ENCODE peak calls at places on chromosome 5, in nine cellular contexts. One of them, this sample, is unnamed.

GRCh38 chr5:43152946-43153345 is 32.2 kb downstream of the ZNF131 start:
- DNase-seq in GM12878: no peak
- DNase-seq in H1: no peak
- DNase-seq in prostate gland: no peak
- DNase-seq in A549: no peak
- DNase-seq in testis: no peak
- DNase-seq in suprapubic skin: no peak
- DNase-seq in IMR-90: peak; percentile 76
- DNase-seq in Peyer's patch: no peak
- DNase-seq in this sample: no peak

GRCh38 chr5:145991044-145991575 is 54.7 kb downstream of the SH3RF2 start:
- DNase-seq in GM12878: no peak
- DNase-seq in H1: no peak
- DNase-seq in prostate gland: no peak
- DNase-seq in A549: no peak
- DNase-seq in testis: no peak
- DNase-seq in suprapubic skin: no peak
- DNase-seq in IMR-90: peak; percentile 68
- DNase-seq in Peyer's patch: no peak
- DNase-seq in this sample: no peak

GRCh38 chr5:84384604-84385575 is at the start of gene EDIL3:
- DNase-seq in GM12878: no peak
- DNase-seq in H1: peak; percentile 82
- DNase-seq in prostate gland: no peak
- DNase-seq in A549: no peak
- DNase-seq in testis: peak; percentile 47
- DNase-seq in suprapubic skin: no peak
- DNase-seq in IMR-90: peak; percentile 59
- DNase-seq in Peyer's patch: peak; percentile 45
- DNase-seq in this sample: no peak

GRCh38 chr5:150256416-150257064 is 33.0 kb downstream of the CAMK2A start:
- DNase-seq in GM12878: no peak
- DNase-seq in H1: peak; percentile 64
- DNase-seq in prostate gland: no peak
- DNase-seq in A549: peak; percentile 32
- DNase-seq in testis: no peak
- DNase-seq in suprapubic skin: no peak
- DNase-seq in IMR-90: no peak
- DNase-seq in Peyer's patch: no peak
- DNase-seq in this sample: no peak

GRCh38 chr5:174355208-174355612 is 309.7 kb downstream of the NSG2 start:
- DNase-seq in GM12878: no peak
- DNase-seq in H1: no peak
- DNase-seq in prostate gland: no peak
- DNase-seq in A549: no peak
- DNase-seq in testis: no peak
- DNase-seq in suprapubic skin: no peak
- DNase-seq in IMR-90: peak; percentile 66
- DNase-seq in Peyer's patch: no peak
- DNase-seq in this sample: no peak

GRCh38 chr5:68533051-68533450 is 317.5 kb downstream of the PIK3R1 start:
- DNase-seq in GM12878: no peak
- DNase-seq in H1: no peak
- DNase-seq in prostate gland: no peak
- DNase-seq in A549: no peak
- DNase-seq in testis: no peak
- DNase-seq in suprapubic skin: no peak
- DNase-seq in IMR-90: no peak
- DNase-seq in Peyer's patch: no peak
- DNase-seq in this sample: no peak

GRCh38 chr5:23330726-23331125 is 176.7 kb upstream of the PRDM9 start:
- DNase-seq in GM12878: no peak
- DNase-seq in H1: no peak
- DNase-seq in prostate gland: no peak
- DNase-seq in A549: no peak
- DNase-seq in testis: no peak
- DNase-seq in suprapubic skin: no peak
- DNase-seq in IMR-90: no peak
- DNase-seq in Peyer's patch: no peak
- DNase-seq in this sample: no peak

GRCh38 chr5:95768731-95769130 is 37.6 kb downstream of the RHOBTB3 start:
- DNase-seq in GM12878: no peak
- DNase-seq in H1: no peak
- DNase-seq in prostate gland: no peak
- DNase-seq in A549: no peak
- DNase-seq in testis: peak; percentile 40
- DNase-seq in suprapubic skin: no peak
- DNase-seq in IMR-90: no peak
- DNase-seq in Peyer's patch: no peak
- DNase-seq in this sample: no peak

GRCh38 chr5:11595045-11595444 is 309.2 kb downstream of the CTNND2 start:
- DNase-seq in GM12878: no peak
- DNase-seq in H1: no peak
- DNase-seq in prostate gland: no peak
- DNase-seq in A549: no peak
- DNase-seq in testis: no peak
- DNase-seq in suprapubic skin: no peak
- DNase-seq in IMR-90: no peak
- DNase-seq in Peyer's patch: no peak
- DNase-seq in this sample: no peak

GRCh38 chr5:6869677-6870076 is 156.4 kb downstream of the TENT4A start:
- DNase-seq in GM12878: no peak
- DNase-seq in H1: no peak
- DNase-seq in prostate gland: no peak
- DNase-seq in A549: no peak
- DNase-seq in testis: no peak
- DNase-seq in suprapubic skin: no peak
- DNase-seq in IMR-90: no peak
- DNase-seq in Peyer's patch: no peak
- DNase-seq in this sample: no peak

GRCh38 chr5:1090538-1090937 is 21.3 kb downstream of the SLC12A7 start:
- DNase-seq in GM12878: no peak
- DNase-seq in H1: no peak
- DNase-seq in prostate gland: no peak
- DNase-seq in A549: no peak
- DNase-seq in testis: peak; percentile 82
- DNase-seq in suprapubic skin: no peak
- DNase-seq in IMR-90: peak; percentile 21
- DNase-seq in Peyer's patch: no peak
- DNase-seq in this sample: no peak

GRCh38 chr5:7868427-7868772 is 431 bp downstream of the FASTKD3 start:
- DNase-seq in GM12878: no peak
- DNase-seq in H1: no peak
- DNase-seq in prostate gland: no peak
- DNase-seq in A549: no peak
- DNase-seq in testis: no peak
- DNase-seq in suprapubic skin: no peak
- DNase-seq in IMR-90: no peak
- DNase-seq in Peyer's patch: no peak
- DNase-seq in this sample: no peak

GRCh38 chr5:35305336-35306020 is 75.2 kb upstream of the PRLR start:
- DNase-seq in GM12878: no peak
- DNase-seq in H1: no peak
- DNase-seq in prostate gland: no peak
- DNase-seq in A549: no peak
- DNase-seq in testis: no peak
- DNase-seq in suprapubic skin: no peak
- DNase-seq in IMR-90: no peak
- DNase-seq in Peyer's patch: no peak
- DNase-seq in this sample: no peak

GRCh38 chr5:74919487-74919886 is 53.3 kb upstream of the FAM169A start:
- DNase-seq in GM12878: no peak
- DNase-seq in H1: no peak
- DNase-seq in prostate gland: peak; percentile 12
- DNase-seq in A549: peak; percentile 51
- DNase-seq in testis: no peak
- DNase-seq in suprapubic skin: no peak
- DNase-seq in IMR-90: peak; percentile 70
- DNase-seq in Peyer's patch: no peak
- DNase-seq in this sample: no peak

GRCh38 chr5:149549461-149550266 is 1.6 kb downstream of the CSNK1A1 start:
- DNase-seq in GM12878: peak; percentile 32
- DNase-seq in H1: no peak
- DNase-seq in prostate gland: no peak
- DNase-seq in A549: peak; percentile 35
- DNase-seq in testis: peak; percentile 41
- DNase-seq in suprapubic skin: peak; percentile 73
- DNase-seq in IMR-90: peak; percentile 66
- DNase-seq in Peyer's patch: peak; percentile 71
- DNase-seq in this sample: no peak

GRCh38 chr5:159341145-159341544 is 10.9 kb upstream of the IL12B start:
- DNase-seq in GM12878: no peak
- DNase-seq in H1: no peak
- DNase-seq in prostate gland: no peak
- DNase-seq in A549: no peak
- DNase-seq in testis: no peak
- DNase-seq in suprapubic skin: no peak
- DNase-seq in IMR-90: no peak
- DNase-seq in Peyer's patch: no peak
- DNase-seq in this sample: no peak

GRCh38 chr5:107867266-107867665 is 196.5 kb upstream of the EFNA5 start:
- DNase-seq in GM12878: no peak
- DNase-seq in H1: no peak
- DNase-seq in prostate gland: no peak
- DNase-seq in A549: no peak
- DNase-seq in testis: no peak
- DNase-seq in suprapubic skin: no peak
- DNase-seq in IMR-90: peak; percentile 35
- DNase-seq in Peyer's patch: no peak
- DNase-seq in this sample: no peak

GRCh38 chr5:145856285-145856818 is 16.5 kb downstream of the GRXCR2 start:
- DNase-seq in GM12878: no peak
- DNase-seq in H1: peak; percentile 81
- DNase-seq in prostate gland: peak; percentile 19
- DNase-seq in A549: no peak
- DNase-seq in testis: peak; percentile 72
- DNase-seq in suprapubic skin: no peak
- DNase-seq in IMR-90: peak; percentile 83
- DNase-seq in Peyer's patch: peak; percentile 55
- DNase-seq in this sample: no peak

GRCh38 chr5:169242849-169243186 is 58.1 kb downstream of the SLIT3 start:
- DNase-seq in GM12878: no peak
- DNase-seq in H1: no peak
- DNase-seq in prostate gland: no peak
- DNase-seq in A549: no peak
- DNase-seq in testis: no peak
- DNase-seq in suprapubic skin: no peak
- DNase-seq in IMR-90: no peak
- DNase-seq in Peyer's patch: no peak
- DNase-seq in this sample: no peak

GRCh38 chr5:36607114-36607561 is 732 bp downstream of the SLC1A3 start:
- DNase-seq in GM12878: no peak
- DNase-seq in H1: no peak
- DNase-seq in prostate gland: peak; percentile 17
- DNase-seq in A549: no peak
- DNase-seq in testis: peak; percentile 46
- DNase-seq in suprapubic skin: no peak
- DNase-seq in IMR-90: peak; percentile 30
- DNase-seq in Peyer's patch: no peak
- DNase-seq in this sample: peak; percentile 34
- H3K4me3 ChIP-seq in GM12878: peak overlapping the region; percentile 73
- H3K4me3 ChIP-seq in H1: peak overlapping the region; percentile 70
- H3K4me3 ChIP-seq in prostate gland: peak overlapping the region; percentile 38
- H3K4me3 ChIP-seq in A549: peak overlapping the region; percentile 36
- H3K4me3 ChIP-seq in testis: peak overlapping the region; percentile 57
- H3K4me3 ChIP-seq in suprapubic skin: peak overlapping the region; percentile 51
- H3K4me3 ChIP-seq in IMR-90: peak overlapping the region; percentile 47
- H3K4me3 ChIP-seq in Peyer's patch: peak overlapping the region; percentile 48
- H3K4me3 ChIP-seq in this sample: peak overlapping the region; percentile 59

DNA sequence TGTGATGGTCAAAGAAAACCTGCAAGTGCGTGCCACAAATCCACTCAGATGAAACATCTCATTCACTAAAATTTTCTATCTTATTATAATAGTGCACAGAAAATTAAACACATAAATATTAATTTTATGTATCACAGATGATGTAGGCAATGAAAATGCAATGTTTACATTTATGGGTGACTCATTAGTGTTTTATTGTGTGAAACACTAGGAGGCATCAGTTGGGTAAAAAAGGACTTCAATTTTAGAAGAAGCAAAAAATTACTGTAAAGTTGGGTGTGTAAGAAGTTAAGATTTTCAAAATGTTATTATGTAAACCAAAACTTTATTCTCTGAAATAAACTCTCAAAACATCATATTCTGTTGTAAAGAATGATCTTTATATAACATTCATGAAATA is 4.0 kb downstream of the MEF2C start:
- DNase-seq in GM12878: no peak
- DNase-seq in H1: no peak
- DNase-seq in prostate gland: no peak
- DNase-seq in A549: no peak
- DNase-seq in testis: no peak
- DNase-seq in suprapubic skin: no peak
- DNase-seq in IMR-90: peak; percentile 63
- DNase-seq in Peyer's patch: no peak
- DNase-seq in this sample: no peak
- TF ChIP-seq CTCF in GM12878: peak; percentile 47
- TF ChIP-seq CTCF in H1: no peak
- TF ChIP-seq CTCF in prostate gland: no peak
- TF ChIP-seq CTCF in A549: no peak
- TF ChIP-seq CTCF in testis: no peak
- TF ChIP-seq CTCF in suprapubic skin: no peak
- TF ChIP-seq CTCF in IMR-90: peak; percentile 35
- TF ChIP-seq CTCF in Peyer's patch: no peak
- TF ChIP-seq CTCF in this sample: no peak

DNA sequence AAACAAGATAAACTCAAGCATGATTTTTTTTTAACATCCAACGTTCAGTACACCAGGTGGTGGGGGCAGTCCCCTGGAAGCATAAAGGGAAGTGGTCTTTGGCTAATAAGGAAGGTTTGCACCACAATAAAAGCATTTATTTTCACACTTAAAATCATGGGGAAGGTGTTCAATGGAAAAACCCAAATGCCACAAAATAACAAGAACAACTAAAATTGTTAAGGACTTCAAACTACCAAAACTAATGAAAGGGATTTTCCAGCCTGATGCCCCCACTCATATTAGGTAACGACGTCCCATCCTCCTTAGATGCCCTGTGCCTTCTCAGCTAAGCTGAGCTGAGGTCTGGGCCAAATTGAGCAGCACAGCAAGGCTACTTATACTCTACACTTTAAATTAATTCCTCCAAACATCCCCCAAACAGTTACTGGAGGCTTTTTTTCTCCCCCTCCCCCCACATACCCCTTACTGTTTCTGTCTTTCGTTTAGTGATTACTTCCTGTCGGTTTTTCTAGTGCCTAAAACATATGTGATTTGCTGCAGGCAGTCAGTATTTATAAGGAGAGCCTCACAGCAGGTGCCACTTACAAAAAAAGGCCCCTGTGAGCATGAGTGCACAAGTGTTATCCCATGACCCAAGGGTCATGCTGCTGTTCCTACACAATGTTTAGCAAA is 259.7 kb upstream of the ZNF608 start:
- DNase-seq in GM12878: peak; percentile 71
- DNase-seq in H1: no peak
- DNase-seq in prostate gland: no peak
- DNase-seq in A549: no peak
- DNase-seq in testis: no peak
- DNase-seq in suprapubic skin: no peak
- DNase-seq in IMR-90: no peak
- DNase-seq in Peyer's patch: no peak
- DNase-seq in this sample: no peak
- TF ChIP-seq POLR2A in GM12878: no peak
- TF ChIP-seq POLR2A in H1: no peak
- TF ChIP-seq POLR2A in prostate gland: no peak
- TF ChIP-seq POLR2A in A549: no peak
- TF ChIP-seq POLR2A in testis: no peak
- TF ChIP-seq POLR2A in suprapubic skin: no peak
- TF ChIP-seq POLR2A in IMR-90: no peak
- TF ChIP-seq POLR2A in Peyer's patch: no peak
- TF ChIP-seq POLR2A in this sample: no peak

GRCh38 chr5:55177078-55177477 is 4.1 kb upstream of the CDC20B start:
- DNase-seq in GM12878: no peak
- DNase-seq in H1: no peak
- DNase-seq in prostate gland: no peak
- DNase-seq in A549: no peak
- DNase-seq in testis: no peak
- DNase-seq in suprapubic skin: no peak
- DNase-seq in IMR-90: no peak
- DNase-seq in Peyer's patch: no peak
- DNase-seq in this sample: no peak
- H3K4me3 ChIP-seq in GM12878: no peak overlapping the region
- H3K4me3 ChIP-seq in H1: peak overlapping the region; percentile 45
- H3K4me3 ChIP-seq in prostate gland: no peak overlapping the region
- H3K4me3 ChIP-seq in A549: peak overlapping the region; percentile 47
- H3K4me3 ChIP-seq in testis: peak overlapping the region; percentile 27
- H3K4me3 ChIP-seq in suprapubic skin: no peak overlapping the region
- H3K4me3 ChIP-seq in IMR-90: no peak overlapping the region
- H3K4me3 ChIP-seq in Peyer's patch: no peak overlapping the region
- H3K4me3 ChIP-seq in this sample: no peak overlapping the region

This sample was measured in gastrocnemius medialis.